ENCODE peak calls at places on chromosomes 6 and 20, in six cellular contexts. I, K, T, X, M and V are unnamed samples.

GRCh38 chr6:624979-625378 is 31.9 kb downstream of the HUS1B start:
- DNase-seq in K (no peak), T (no peak), M (no peak), I (no peak), X (no peak), V (peak; percentile 17)

GRCh38 chr6:106979435-106979884 is 4.9 kb upstream of the CD24 start:
- DNase-seq in I (peak; percentile 88), K (peak; percentile 75), X (peak; percentile 93), T (peak; percentile 83), M (peak; percentile 72), V (peak; percentile 77)

GRCh38 chr6:113122060-113122459 is 735.1 kb upstream of the MARCKS start:
- DNase-seq in X (no peak), M (peak; percentile 89), T (no peak), I (no peak), K (peak; percentile 10), V (peak; percentile 93)

GRCh38 chr20:3077618-3078134 is 6.3 kb downstream of the OXT start:
- DNase-seq in X (no peak), M (no peak), T (no peak), I (no peak), K (no peak), V (no peak)

GRCh38 chr6:6661684-6662083 is 73.2 kb downstream of the LY86 start:
- DNase-seq in K (peak; percentile 82), M (no peak), I (no peak), T (no peak), X (peak; percentile 61), V (peak; percentile 54)

GRCh38 chr20:36684747-36685146 is 38.8 kb upstream of the SLA2 start:
- DNase-seq in X (no peak), K (no peak), I (no peak), M (no peak), T (no peak), V (no peak)

GRCh38 chr6:167512926-167513325 is 188.0 kb downstream of the TTLL2 start:
- DNase-seq in X (no peak), T (no peak), K (no peak), I (no peak), M (no peak), V (no peak)

GRCh38 chr6:6724319-6725119 is 136.0 kb downstream of the LY86 start:
- DNase-seq in K (peak; percentile 74), I (peak; percentile 76), T (peak; percentile 92), M (peak; percentile 62), X (peak; percentile 77), V (peak; percentile 78)

GRCh38 chr6:110447761-110448160 is 28.7 kb downstream of the SLC22A16 start:
- DNase-seq in X (no peak), M (no peak), K (no peak), I (no peak), T (no peak), V (no peak)

GRCh38 chr20:51284161-51284560 is 258.4 kb downstream of the NFATC2 start:
- DNase-seq in K (no peak), I (no peak), T (no peak), M (no peak), X (no peak), V (no peak)

GRCh38 chr20:38473353-38473795 is 731 bp downstream of the RALGAPB start:
- DNase-seq in X (no peak), K (no peak), I (no peak), M (no peak), T (no peak), V (peak; percentile 21)

GRCh38 chr20:10225439-10226080 is 6.9 kb downstream of the SNAP25 start:
- DNase-seq in K (no peak), T (no peak), I (no peak), X (no peak), M (no peak), V (no peak)

GRCh38 chr20:56414842-56415765 is 3.0 kb downstream of the CASS4 start:
- DNase-seq in X (no peak), T (no peak), K (no peak), I (no peak), M (no peak), V (peak; percentile 65)

GRCh38 chr6:168864541-168865495 is 388.8 kb downstream of the THBS2 start:
- DNase-seq in M (no peak), I (no peak), T (no peak), K (no peak), X (no peak), V (no peak)

GRCh38 chr20:31476648-31477220 is 1.6 kb downstream of the REM1 start:
- DNase-seq in M (no peak), I (no peak), T (no peak), K (no peak), X (no peak), V (no peak)

GRCh38 chr20:4597215-4597614 is 124.5 kb upstream of the PRND start:
- DNase-seq in M (no peak), I (no peak), X (no peak), K (no peak), T (no peak), V (no peak)

GRCh38 chr6:7041511-7042026 is 66.2 kb upstream of the RREB1 start:
- DNase-seq in K (no peak), M (no peak), T (no peak), X (no peak), I (no peak), V (no peak)

GRCh38 chr6:123323419-123324329 is 313.1 kb downstream of the TRDN start:
- DNase-seq in K (no peak), I (no peak), T (no peak), M (peak; percentile 15), X (no peak), V (peak; percentile 1)

GRCh38 chr6:27668442-27669275 is 195.8 kb upstream of the ZNF184 start:
- DNase-seq in K (no peak), M (no peak), T (peak; percentile 74), X (peak; percentile 48), I (no peak), V (peak; percentile 62)

GRCh38 chr6:35077006-35077712 is 64.0 kb downstream of the TCP11 start:
- DNase-seq in T (no peak), K (no peak), I (peak; percentile 25), M (no peak), X (no peak), V (no peak)

GRCh38 chr6:138465007-138465645 is 34.2 kb downstream of the NHSL1 start:
- DNase-seq in M (peak; percentile 91), X (no peak), K (no peak), T (no peak), I (no peak), V (peak; percentile 95)

GRCh38 chr6:45514454-45514853 is 136.7 kb upstream of the SUPT3H start:
- DNase-seq in I (no peak), T (no peak), M (no peak), X (no peak), K (no peak), V (no peak)

DNA sequence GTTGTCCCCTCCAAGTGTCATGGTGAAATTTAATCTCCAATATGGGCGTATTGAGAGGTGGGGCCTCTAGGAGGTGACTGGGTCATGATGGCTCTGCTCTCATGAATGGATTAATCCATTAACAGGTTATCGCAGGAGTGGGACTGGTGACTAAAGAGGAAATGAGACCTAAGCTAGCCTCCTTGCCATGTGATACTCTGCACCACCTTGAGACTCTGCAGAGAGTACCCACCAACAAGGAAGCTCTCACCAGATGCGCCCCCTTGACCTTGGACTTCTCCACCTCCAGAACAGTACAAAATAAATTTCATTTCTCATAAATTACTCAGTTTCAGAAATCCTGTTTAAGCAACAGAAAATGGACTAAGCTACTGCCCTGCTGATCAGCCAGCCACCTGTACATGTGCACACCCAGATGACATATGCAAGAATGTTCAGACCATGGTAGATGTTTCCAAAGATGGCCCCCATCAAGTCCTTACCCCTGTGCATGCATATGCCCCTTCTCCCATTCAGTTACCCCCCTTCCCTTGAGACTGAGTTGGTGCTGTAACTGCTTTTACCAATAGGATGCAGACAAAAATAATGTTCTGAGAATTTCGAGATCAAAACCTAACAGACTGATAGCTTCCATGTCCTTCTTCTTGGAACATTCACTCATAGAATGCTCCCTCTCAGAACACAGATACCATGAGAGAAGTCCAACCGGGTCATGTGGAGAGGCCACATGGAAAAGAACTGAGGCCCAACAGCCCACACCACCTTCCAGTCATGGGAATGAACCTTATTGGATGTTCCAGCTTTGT is 28.4 kb downstream of the MAP3K5 start:
- DNase-seq in T (no peak), X (no peak), I (no peak), M (no peak), K (no peak), V (no peak)
- H3K4me3 ChIP-seq in T (no peak overlapping the region), X (no peak overlapping the region), I (no peak overlapping the region), M (no peak overlapping the region), K (no peak overlapping the region), V (no peak overlapping the region)

DNA sequence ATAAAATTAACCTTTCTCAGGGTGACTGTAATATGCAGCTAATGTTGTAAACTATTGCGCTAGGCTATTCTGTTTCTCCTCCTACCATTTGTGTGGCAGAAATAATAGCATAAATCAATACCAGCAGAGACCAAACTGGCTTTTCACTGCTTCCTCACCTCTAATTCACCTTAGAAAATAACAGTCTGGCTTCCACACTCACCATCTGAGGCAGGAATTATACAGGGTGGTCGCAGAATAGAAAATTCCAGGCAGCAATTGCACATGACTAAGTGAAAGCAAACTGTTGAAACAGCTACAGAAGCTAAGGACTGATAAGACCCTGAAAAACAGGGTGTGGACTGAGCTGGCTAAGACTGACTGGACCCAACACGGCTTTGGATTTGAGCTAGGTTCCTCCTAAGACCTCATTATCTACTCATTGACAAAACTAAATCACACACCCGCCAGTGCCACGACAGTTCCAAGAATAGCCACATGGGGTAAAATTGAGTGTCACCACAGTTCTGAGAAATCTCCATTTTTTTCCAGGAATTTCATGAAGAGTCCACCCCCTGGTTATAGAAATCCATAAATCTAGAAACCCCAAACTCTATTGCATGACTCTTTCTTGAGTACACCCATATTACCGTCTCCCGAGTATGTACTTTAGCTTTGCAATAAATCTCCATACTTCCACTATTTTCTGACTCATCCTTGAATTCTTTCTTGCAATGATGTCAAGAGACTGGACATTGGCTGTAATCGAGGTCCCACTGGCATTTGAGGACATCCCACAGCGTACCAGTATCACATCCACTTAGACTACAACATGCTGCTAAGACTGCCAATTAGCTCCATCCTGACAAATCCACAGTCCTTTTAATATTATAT is 60.9 kb upstream of the KCNQ5 start:
- DNase-seq in X (no peak), T (peak; percentile 26), M (no peak), I (no peak), K (no peak), V (peak; percentile 74)
- TF ChIP-seq CTCF in X (no peak), T (no peak), M (no peak), I (no peak), K (no peak), V (peak; percentile 36)

GRCh38 chr6:158322400-158322723 is 10.1 kb downstream of the TULP4 start:
- DNase-seq in X (no peak), T (no peak), I (no peak), M (no peak), K (no peak), V (no peak)
- H3K4me3 ChIP-seq in X (no peak overlapping the region), T (no peak overlapping the region), I (no peak overlapping the region), M (no peak overlapping the region), K (no peak overlapping the region), V (no peak overlapping the region)

DNA sequence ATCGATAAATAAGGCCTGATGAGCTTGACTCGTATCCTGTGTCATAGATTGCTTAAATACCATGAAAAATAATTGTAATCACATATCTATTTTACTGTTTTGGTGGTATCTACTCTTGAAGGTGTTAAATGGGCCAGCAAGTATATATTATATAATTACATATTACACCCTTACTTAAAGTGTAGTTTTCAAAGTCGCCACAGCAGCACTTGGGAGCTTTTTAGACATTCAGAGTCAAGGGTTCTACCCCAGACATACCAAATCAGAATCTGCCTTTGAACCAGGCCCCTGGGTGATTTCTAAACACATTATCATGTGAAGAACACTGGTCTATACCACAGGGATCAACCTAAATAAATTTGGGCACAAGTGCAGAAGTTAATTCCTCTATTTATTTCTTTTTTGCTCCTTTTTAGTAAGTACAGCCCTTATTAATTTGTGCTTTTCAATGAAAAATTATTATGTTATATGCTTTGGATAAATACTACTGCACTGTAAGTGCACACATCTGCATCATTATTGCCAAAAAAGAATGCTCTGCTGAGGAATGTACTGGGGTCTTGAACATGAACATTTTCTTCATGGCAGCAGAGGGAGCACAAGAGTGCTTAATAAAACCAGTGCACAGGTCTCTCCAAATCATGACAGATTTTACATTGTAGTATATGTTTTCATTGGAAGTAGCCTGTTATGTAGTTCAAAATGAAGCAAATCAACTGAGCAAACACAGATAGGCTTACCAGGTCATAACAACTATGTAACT is 3.1 kb upstream of the ATXN1 start:
- DNase-seq in K (no peak), I (no peak), M (no peak), T (no peak), X (no peak), V (peak; percentile 70)
- TF ChIP-seq CTCF in K (peak; percentile 45), I (no peak), M (peak; percentile 46), T (peak; percentile 41), X (peak; percentile 13), V (peak; percentile 68)